ENCODE peak calls at places on chromosomes 2 and 18, in eight cellular contexts. One of them, this sample, is unnamed.

GRCh38 chr2:132609101-132609890 is 60.7 kb downstream of the LYPD1 start:
- DNase-seq in tibial artery: no peak
- DNase-seq in Daoy: no peak
- DNase-seq in GM12891: no peak
- DNase-seq in RPMI7951: no peak
- DNase-seq in omental fat pad: no peak
- DNase-seq in fibroblast of the aortic adventitia: no peak
- DNase-seq in MV-4-11: no peak
- DNase-seq in this sample: no peak

GRCh38 chr2:55861733-55862132 is 61.8 kb downstream of the EFEMP1 start:
- DNase-seq in tibial artery: peak
- DNase-seq in Daoy: no peak
- DNase-seq in GM12891: no peak
- DNase-seq in RPMI7951: no peak
- DNase-seq in omental fat pad: no peak
- DNase-seq in fibroblast of the aortic adventitia: no peak
- DNase-seq in MV-4-11: no peak
- DNase-seq in this sample: no peak

GRCh38 chr2:153986488-153987229 is 114.9 kb downstream of the GALNT13 start:
- DNase-seq in tibial artery: no peak
- DNase-seq in Daoy: no peak
- DNase-seq in GM12891: no peak
- DNase-seq in RPMI7951: peak
- DNase-seq in omental fat pad: no peak
- DNase-seq in fibroblast of the aortic adventitia: no peak
- DNase-seq in MV-4-11: no peak
- DNase-seq in this sample: peak

GRCh38 chr2:43171789-43172188 is 54.6 kb downstream of the ZFP36L2 start:
- DNase-seq in tibial artery: peak
- DNase-seq in Daoy: peak
- DNase-seq in GM12891: no peak
- DNase-seq in RPMI7951: peak
- DNase-seq in omental fat pad: no peak
- DNase-seq in fibroblast of the aortic adventitia: peak
- DNase-seq in MV-4-11: no peak
- DNase-seq in this sample: no peak

GRCh38 chr2:205188516-205189138 is 493.7 kb upstream of the NRP2 start:
- DNase-seq in tibial artery: peak
- DNase-seq in Daoy: peak
- DNase-seq in GM12891: no peak
- DNase-seq in RPMI7951: no peak
- DNase-seq in omental fat pad: no peak
- DNase-seq in fibroblast of the aortic adventitia: peak
- DNase-seq in MV-4-11: no peak
- DNase-seq in this sample: peak

GRCh38 chr2:126788652-126789051 is 110.0 kb upstream of the TEX51 start:
- DNase-seq in tibial artery: no peak
- DNase-seq in Daoy: no peak
- DNase-seq in GM12891: no peak
- DNase-seq in RPMI7951: no peak
- DNase-seq in omental fat pad: no peak
- DNase-seq in fibroblast of the aortic adventitia: no peak
- DNase-seq in MV-4-11: no peak
- DNase-seq in this sample: no peak

GRCh38 chr2:239370403-239370802 is 30.4 kb downstream of the HDAC4 start:
- DNase-seq in tibial artery: no peak
- DNase-seq in Daoy: no peak
- DNase-seq in GM12891: no peak
- DNase-seq in RPMI7951: peak
- DNase-seq in omental fat pad: no peak
- DNase-seq in fibroblast of the aortic adventitia: no peak
- DNase-seq in MV-4-11: no peak
- DNase-seq in this sample: no peak

GRCh38 chr18:59469463-59470180 is 110.6 kb upstream of the LMAN1 start:
- DNase-seq in tibial artery: no peak
- DNase-seq in Daoy: no peak
- DNase-seq in GM12891: no peak
- DNase-seq in RPMI7951: no peak
- DNase-seq in omental fat pad: no peak
- DNase-seq in fibroblast of the aortic adventitia: no peak
- DNase-seq in MV-4-11: no peak
- DNase-seq in this sample: no peak

GRCh38 chr2:161796192-161796591 is 172.0 kb downstream of the SLC4A10 start:
- DNase-seq in tibial artery: peak
- DNase-seq in Daoy: no peak
- DNase-seq in GM12891: no peak
- DNase-seq in RPMI7951: peak
- DNase-seq in omental fat pad: no peak
- DNase-seq in fibroblast of the aortic adventitia: peak
- DNase-seq in MV-4-11: peak
- DNase-seq in this sample: no peak

GRCh38 chr2:96325038-96325883 is at the start of gene ITPRIPL1:
- DNase-seq in tibial artery: no peak
- DNase-seq in Daoy: no peak
- DNase-seq in GM12891: no peak
- DNase-seq in RPMI7951: no peak
- DNase-seq in omental fat pad: no peak
- DNase-seq in fibroblast of the aortic adventitia: no peak
- DNase-seq in MV-4-11: no peak
- DNase-seq in this sample: peak

GRCh38 chr2:48310581-48310980 is 219.4 kb upstream of the STON1 start:
- DNase-seq in tibial artery: no peak
- DNase-seq in Daoy: no peak
- DNase-seq in GM12891: no peak
- DNase-seq in RPMI7951: no peak
- DNase-seq in omental fat pad: no peak
- DNase-seq in fibroblast of the aortic adventitia: no peak
- DNase-seq in MV-4-11: no peak
- DNase-seq in this sample: no peak

GRCh38 chr2:36734304-36734703 is 37.8 kb downstream of the VIT start:
- DNase-seq in tibial artery: no peak
- DNase-seq in Daoy: peak
- DNase-seq in GM12891: no peak
- DNase-seq in RPMI7951: peak
- DNase-seq in omental fat pad: no peak
- DNase-seq in fibroblast of the aortic adventitia: peak
- DNase-seq in MV-4-11: peak
- DNase-seq in this sample: no peak

GRCh38 chr2:145022671-145023330 is 502.9 kb upstream of the ZEB2 start:
- DNase-seq in tibial artery: no peak
- DNase-seq in Daoy: peak
- DNase-seq in GM12891: no peak
- DNase-seq in RPMI7951: peak
- DNase-seq in omental fat pad: no peak
- DNase-seq in fibroblast of the aortic adventitia: peak
- DNase-seq in MV-4-11: no peak
- DNase-seq in this sample: no peak

GRCh38 chr2:100924122-100924519 is 78.0 kb upstream of the RPL31 start:
- DNase-seq in tibial artery: no peak
- DNase-seq in Daoy: no peak
- DNase-seq in GM12891: no peak
- DNase-seq in RPMI7951: no peak
- DNase-seq in omental fat pad: no peak
- DNase-seq in fibroblast of the aortic adventitia: peak
- DNase-seq in MV-4-11: no peak
- DNase-seq in this sample: no peak

GRCh38 chr2:173869830-173870229 is 95.3 kb downstream of the SP3 start:
- DNase-seq in tibial artery: no peak
- DNase-seq in Daoy: no peak
- DNase-seq in GM12891: no peak
- DNase-seq in RPMI7951: no peak
- DNase-seq in omental fat pad: no peak
- DNase-seq in fibroblast of the aortic adventitia: peak
- DNase-seq in MV-4-11: no peak
- DNase-seq in this sample: no peak

GRCh38 chr2:51813245-51813644 is 781.3 kb upstream of the NRXN1 start:
- DNase-seq in tibial artery: no peak
- DNase-seq in Daoy: no peak
- DNase-seq in GM12891: no peak
- DNase-seq in RPMI7951: no peak
- DNase-seq in omental fat pad: no peak
- DNase-seq in fibroblast of the aortic adventitia: peak
- DNase-seq in MV-4-11: no peak
- DNase-seq in this sample: no peak

GRCh38 chr2:234391625-234392024 is 105.3 kb downstream of the ARL4C start:
- DNase-seq in tibial artery: no peak
- DNase-seq in Daoy: no peak
- DNase-seq in GM12891: no peak
- DNase-seq in RPMI7951: no peak
- DNase-seq in omental fat pad: no peak
- DNase-seq in fibroblast of the aortic adventitia: no peak
- DNase-seq in MV-4-11: no peak
- DNase-seq in this sample: no peak

GRCh38 chr2:241618296-241618805 is 18.6 kb downstream of the THAP4 start:
- DNase-seq in tibial artery: no peak
- DNase-seq in Daoy: no peak
- DNase-seq in GM12891: no peak
- DNase-seq in RPMI7951: no peak
- DNase-seq in omental fat pad: no peak
- DNase-seq in fibroblast of the aortic adventitia: no peak
- DNase-seq in MV-4-11: peak
- DNase-seq in this sample: no peak

GRCh38 chr2:8447610-8448221 is 234.1 kb upstream of the ID2 start:
- DNase-seq in tibial artery: no peak
- DNase-seq in Daoy: peak
- DNase-seq in GM12891: no peak
- DNase-seq in RPMI7951: peak
- DNase-seq in omental fat pad: no peak
- DNase-seq in fibroblast of the aortic adventitia: peak
- DNase-seq in MV-4-11: no peak
- DNase-seq in this sample: no peak

GRCh38 chr2:36695746-36696415 is 626 bp upstream of the VIT start:
- DNase-seq in tibial artery: no peak
- DNase-seq in Daoy: peak
- DNase-seq in GM12891: no peak
- DNase-seq in RPMI7951: peak
- DNase-seq in omental fat pad: no peak
- DNase-seq in fibroblast of the aortic adventitia: peak
- DNase-seq in MV-4-11: peak
- DNase-seq in this sample: no peak

GRCh38 chr2:74585406-74586182 is 31.1 kb downstream of the DOK1 start:
- DNase-seq in tibial artery: peak
- DNase-seq in Daoy: no peak
- DNase-seq in GM12891: no peak
- DNase-seq in RPMI7951: peak
- DNase-seq in omental fat pad: no peak
- DNase-seq in fibroblast of the aortic adventitia: no peak
- DNase-seq in MV-4-11: peak
- DNase-seq in this sample: no peak

GRCh38 chr2:219618733-219619122 is 8.7 kb upstream of the SLC4A3 start:
- DNase-seq in tibial artery: no peak
- DNase-seq in Daoy: no peak
- DNase-seq in GM12891: no peak
- DNase-seq in RPMI7951: no peak
- DNase-seq in omental fat pad: no peak
- DNase-seq in fibroblast of the aortic adventitia: no peak
- DNase-seq in MV-4-11: no peak
- DNase-seq in this sample: no peak

GRCh38 chr2:209473930-209474419 is 50.1 kb downstream of the MAP2 start:
- DNase-seq in tibial artery: no peak
- DNase-seq in Daoy: peak
- DNase-seq in GM12891: no peak
- DNase-seq in RPMI7951: peak
- DNase-seq in omental fat pad: no peak
- DNase-seq in fibroblast of the aortic adventitia: peak
- DNase-seq in MV-4-11: peak
- DNase-seq in this sample: no peak

GRCh38 chr18:40347261-40347660 is 1607.8 kb upstream of the PIK3C3 start:
- DNase-seq in tibial artery: no peak
- DNase-seq in Daoy: no peak
- DNase-seq in GM12891: no peak
- DNase-seq in RPMI7951: no peak
- DNase-seq in omental fat pad: no peak
- DNase-seq in fibroblast of the aortic adventitia: no peak
- DNase-seq in MV-4-11: no peak
- DNase-seq in this sample: no peak

GRCh38 chr2:132479140-132479539 is 62.5 kb downstream of the GPR39 start:
- DNase-seq in tibial artery: no peak
- DNase-seq in Daoy: peak
- DNase-seq in GM12891: no peak
- DNase-seq in RPMI7951: no peak
- DNase-seq in omental fat pad: no peak
- DNase-seq in fibroblast of the aortic adventitia: no peak
- DNase-seq in MV-4-11: no peak
- DNase-seq in this sample: no peak

GRCh38 chr2:160085662-160086061 is 23.2 kb upstream of the PLA2R1 start:
- DNase-seq in tibial artery: no peak
- DNase-seq in Daoy: no peak
- DNase-seq in GM12891: no peak
- DNase-seq in RPMI7951: no peak
- DNase-seq in omental fat pad: no peak
- DNase-seq in fibroblast of the aortic adventitia: no peak
- DNase-seq in MV-4-11: no peak
- DNase-seq in this sample: no peak

GRCh38 chr2:102592601-102593000 is 26.8 kb upstream of the SLC9A2 start:
- DNase-seq in tibial artery: no peak
- DNase-seq in Daoy: peak
- DNase-seq in GM12891: no peak
- DNase-seq in RPMI7951: no peak
- DNase-seq in omental fat pad: no peak
- DNase-seq in fibroblast of the aortic adventitia: peak
- DNase-seq in MV-4-11: peak
- DNase-seq in this sample: no peak

GRCh38 chr18:34223164-34223892 is 1.4 kb downstream of the NOL4 start:
- DNase-seq in tibial artery: no peak
- DNase-seq in Daoy: peak
- DNase-seq in GM12891: no peak
- DNase-seq in RPMI7951: no peak
- DNase-seq in omental fat pad: no peak
- DNase-seq in fibroblast of the aortic adventitia: peak
- DNase-seq in MV-4-11: no peak
- DNase-seq in this sample: no peak

GRCh38 chr18:3653859-3654441 is 204.0 kb downstream of the TGIF1 start:
- DNase-seq in tibial artery: no peak
- DNase-seq in Daoy: peak
- DNase-seq in GM12891: no peak
- DNase-seq in RPMI7951: peak
- DNase-seq in omental fat pad: no peak
- DNase-seq in fibroblast of the aortic adventitia: no peak
- DNase-seq in MV-4-11: no peak
- DNase-seq in this sample: no peak

GRCh38 chr2:105005170-105005569 is 32.7 kb upstream of the MRPS9 start:
- DNase-seq in tibial artery: no peak
- DNase-seq in Daoy: no peak
- DNase-seq in GM12891: no peak
- DNase-seq in RPMI7951: no peak
- DNase-seq in omental fat pad: no peak
- DNase-seq in fibroblast of the aortic adventitia: no peak
- DNase-seq in MV-4-11: no peak
- DNase-seq in this sample: no peak

GRCh38 chr2:86703704-86704370 is 16.3 kb upstream of the RMND5A start:
- DNase-seq in tibial artery: no peak
- DNase-seq in Daoy: peak
- DNase-seq in GM12891: no peak
- DNase-seq in RPMI7951: peak
- DNase-seq in omental fat pad: no peak
- DNase-seq in fibroblast of the aortic adventitia: peak
- DNase-seq in MV-4-11: no peak
- DNase-seq in this sample: peak